ENCODE peak calls at places on chromosomes 3 and 15, in five cellular contexts. D is gastrocnemius medialis, I is foreskin fibroblast, K is AG10803, Y is AG04449. F is an unnamed sample.

GRCh38 chr15:81161215-81161673 is 27.2 kb downstream of the CFAP161 start:
- DNase-seq in D (no peak), K (no peak), I (no peak), Y (no peak), F (no peak)

GRCh38 chr3:160400048-160400630 is 689 bp downstream of the SMC4 start:
- DNase-seq in D (peak; percentile 17), Y (no peak), K (peak; percentile 59), I (peak; percentile 73), F (peak; percentile 79)

GRCh38 chr3:196399485-196399945 is 32.7 kb downstream of the UBXN7 start:
- DNase-seq in K (peak; percentile 45), Y (no peak), D (no peak), I (peak; percentile 73), F (peak; percentile 56)

GRCh38 chr3:8983591-8983990 is 20.3 kb upstream of the RAD18 start:
- DNase-seq in D (no peak), K (no peak), I (no peak), Y (no peak), F (no peak)

GRCh38 chr3:13347390-13347966 is 72.6 kb downstream of the NUP210 start:
- DNase-seq in D (no peak), Y (no peak), K (peak; percentile 29), I (no peak), F (peak; percentile 28)

GRCh38 chr15:85788796-85789495 is 5.8 kb downstream of the KLHL25 start:
- DNase-seq in Y (no peak), D (no peak), I (no peak), K (no peak), F (no peak)

GRCh38 chr15:56243117-56243773 is 434 bp downstream of the RFX7 start:
- DNase-seq in I (peak; percentile 55), D (peak; percentile 45), Y (no peak), K (peak; percentile 36), F (peak; percentile 27)

GRCh38 chr15:97993310-97993738 is 32.8 kb downstream of the ARRDC4 start:
- DNase-seq in D (no peak), Y (no peak), I (no peak), K (peak; percentile 35), F (peak; percentile 2)

GRCh38 chr3:64863811-64864210 is 176.0 kb upstream of the ADAMTS9 start:
- DNase-seq in Y (no peak), I (no peak), K (no peak), D (no peak), F (no peak)

GRCh38 chr3:32493437-32494414 is 8.9 kb downstream of the CMTM6 start:
- DNase-seq in Y (no peak), K (no peak), D (no peak), I (peak; percentile 48), F (peak; percentile 46)

GRCh38 chr3:169022457-169022856 is 641.1 kb downstream of the MECOM start:
- DNase-seq in K (no peak), Y (no peak), D (no peak), I (no peak), F (peak; percentile 25)

GRCh38 chr3:172156309-172156998 is 117.1 kb downstream of the FNDC3B start:
- DNase-seq in D (peak; percentile 79), Y (no peak), I (no peak), K (no peak), F (no peak)

GRCh38 chr3:129794319-129795201 is 99.0 kb downstream of the TMCC1 start:
- DNase-seq in Y (no peak), I (no peak), D (no peak), K (no peak), F (peak; percentile 70)

GRCh38 chr3:126927846-126928245 is 55.1 kb upstream of the PLXNA1 start:
- DNase-seq in K (no peak), D (no peak), Y (no peak), I (peak; percentile 56), F (no peak)

GRCh38 chr3:4284865-4285264 is 18.3 kb upstream of the SETMAR start:
- DNase-seq in Y (no peak), D (no peak), I (no peak), K (no peak), F (peak; percentile 6)

GRCh38 chr3:194135806-194136518 is at the start of gene HES1:
- DNase-seq in I (peak; percentile 95), Y (peak; percentile 91), K (peak; percentile 98), D (peak; percentile 97), F (peak; percentile 99)

GRCh38 chr3:170656293-170656692 is 70.4 kb upstream of the SLC7A14 start:
- DNase-seq in Y (no peak), K (no peak), I (peak; percentile 18), D (no peak), F (no peak)

GRCh38 chr3:57164217-57164605 is 942 bp downstream of the IL17RD start:
- DNase-seq in I (peak; percentile 83), D (no peak), Y (no peak), K (peak; percentile 20), F (peak; percentile 46)

GRCh38 chr3:126126811-126127431 is 43.0 kb upstream of the SLC41A3 start:
- DNase-seq in Y (no peak), I (no peak), D (peak; percentile 2), K (no peak), F (no peak)

GRCh38 chr15:31222769-31223345 is 103.8 kb upstream of the KLF13 start:
- DNase-seq in I (no peak), D (no peak), K (no peak), Y (no peak), F (no peak)

GRCh38 chr15:48416301-48416700 is 85.1 kb downstream of the DUT start:
- DNase-seq in K (no peak), I (no peak), D (no peak), Y (no peak), F (no peak)

GRCh38 chr15:54659668-54660067 is 537.1 kb downstream of the RSL24D1 start:
- DNase-seq in Y (no peak), K (no peak), I (no peak), D (no peak), F (no peak)

GRCh38 chr15:59812889-59813288 is 123.8 kb upstream of the BNIP2 start:
- DNase-seq in I (no peak), D (no peak), Y (no peak), K (no peak), F (no peak)

GRCh38 chr3:88369337-88369736 is 219.6 kb downstream of the C3orf38 start:
- DNase-seq in Y (no peak), D (no peak), K (no peak), I (no peak), F (peak; percentile 16)

GRCh38 chr3:55616803-55617202 is 129.7 kb upstream of the WNT5A start:
- DNase-seq in I (no peak), D (no peak), K (no peak), Y (no peak), F (no peak)

GRCh38 chr3:55617385-55617784 is 130.3 kb upstream of the WNT5A start:
- DNase-seq in I (no peak), D (no peak), Y (no peak), K (no peak), F (no peak)

GRCh38 chr3:55619186-55619808 is 132.2 kb upstream of the WNT5A start:
- DNase-seq in I (peak; percentile 10), D (no peak), K (peak; percentile 57), Y (no peak), F (no peak)

GRCh38 chr3:55615694-55616310 is 128.7 kb upstream of the WNT5A start:
- DNase-seq in Y (no peak), I (peak; percentile 22), D (peak; percentile 26), K (peak; percentile 38), F (no peak)

GRCh38 chr3:55615039-55615693 is 128.1 kb upstream of the WNT5A start:
- DNase-seq in D (no peak), I (peak; percentile 16), K (no peak), Y (no peak), F (no peak)
- H3K4me3 ChIP-seq in D (no peak overlapping the region), I (no peak overlapping the region), K (no peak overlapping the region), Y (no peak overlapping the region), F (no peak overlapping the region)

GRCh38 chr15:57525581-57525980 is 66.1 kb upstream of the MYZAP start:
- DNase-seq in K (no peak), D (no peak), I (peak; percentile 37), Y (no peak), F (no peak)
- TF ChIP-seq CTCF in K (no peak), D (no peak), I (no peak), Y (no peak), F (no peak)

GRCh38 chr3:14405886-14406238 is 3.5 kb downstream of the SLC6A6 start:
- DNase-seq in K (no peak), D (peak; percentile 57), Y (no peak), I (no peak), F (no peak)
- H3K4me3 ChIP-seq in K (peak overlapping the region; percentile 0), D (peak overlapping the region; percentile 90), Y (peak overlapping the region; percentile 96), I (peak overlapping the region; percentile 30), F (no peak overlapping the region)

GRCh38 chr3:3196148-3196861 is 16.8 kb upstream of the CRBN start:
- DNase-seq in D (no peak), I (peak; percentile 12), Y (no peak), K (no peak), F (peak; percentile 19)

GRCh38 chr3:3201584-3201983 is 22.1 kb upstream of the CRBN start:
- DNase-seq in D (no peak), I (no peak), Y (no peak), K (no peak), F (no peak)

DNA sequence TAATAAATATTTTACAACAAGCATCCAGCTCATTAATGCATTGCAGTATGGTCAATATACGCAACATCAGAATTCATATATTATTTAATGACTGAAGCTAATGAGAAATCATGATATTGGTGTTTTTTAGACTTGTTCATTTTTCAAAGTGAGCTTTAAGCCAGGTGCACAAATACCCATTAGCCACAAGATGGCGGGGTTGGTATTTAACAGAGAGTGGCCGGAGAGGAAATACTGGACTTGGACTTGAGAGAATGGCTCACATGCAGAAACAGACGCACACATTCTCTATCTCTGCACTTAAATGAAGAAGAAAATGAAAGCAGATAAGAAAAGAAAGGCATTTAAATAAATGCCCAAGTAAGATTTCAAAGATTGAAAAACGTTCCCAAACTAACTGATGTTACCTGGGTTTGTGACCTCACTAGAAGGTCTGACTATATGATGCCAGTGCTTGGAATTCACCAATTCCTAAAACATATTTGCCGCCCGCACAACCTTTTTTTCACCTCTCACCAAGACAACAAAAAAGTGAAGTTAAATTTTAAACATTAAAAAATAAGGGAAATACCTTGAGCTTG is 21.2 kb upstream of the CRBN start:
- DNase-seq in K (peak; percentile 61), Y (no peak), I (peak; percentile 50), D (peak; percentile 24), F (peak; percentile 77)
- TF ChIP-seq CTCF in K (peak; percentile 78), Y (peak; percentile 50), I (peak; percentile 75), D (peak; percentile 46), F (peak; percentile 76)

DNA sequence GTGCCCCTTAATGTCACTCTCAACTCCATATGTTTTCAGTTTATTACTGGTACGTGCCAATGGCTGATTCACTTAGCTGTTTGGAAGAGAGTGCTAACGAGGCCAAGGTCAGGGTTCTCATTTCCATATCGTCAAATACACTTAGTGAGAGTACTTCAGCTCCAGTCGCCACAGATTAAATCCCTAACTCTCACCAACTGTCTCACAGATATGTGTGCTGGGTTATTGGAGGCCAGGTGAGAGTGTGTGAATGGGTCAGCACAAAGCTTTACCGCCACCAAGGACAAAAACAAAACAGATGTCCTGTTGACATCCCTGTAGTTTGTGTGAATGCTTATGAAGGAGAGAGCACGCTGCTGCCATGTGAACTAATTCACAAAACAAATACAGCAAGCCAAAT is 133.5 kb upstream of the TBL1XR1 start:
- DNase-seq in K (peak; percentile 66), Y (no peak), I (peak; percentile 75), D (no peak), F (no peak)
- H3K4me3 ChIP-seq in K (no peak overlapping the region), Y (no peak overlapping the region), I (no peak overlapping the region), D (no peak overlapping the region), F (no peak overlapping the region)

F was measured in cardiac fibroblast.